ENCODE peak calls at places on chromosomes 16 and 17, in six cellular contexts. V is adrenal gland, B is upper lobe of left lung, F is IMR-90, E is esophagus squamous epithelium, I is body of pancreas. U is an unnamed sample. For H3K4me1, the result is how much of the 10 kb centered on the place peaks cover.

GRCh38 chr17:47257651-47258339 is 4.2 kb downstream of the ITGB3 start:
- DNase-seq in B (no peak), V (no peak), F (peak), I (no peak), E (no peak), U (no peak)

GRCh38 chr17:57810740-57811632 is 38.9 kb downstream of the MRPS23 start:
- DNase-seq in V (peak), I (peak), E (no peak), B (no peak), F (peak), U (peak)

GRCh38 chr16:16045311-16045710 is 95.9 kb downstream of the ABCC1 start:
- DNase-seq in B (no peak), V (no peak), I (no peak), F (no peak), E (no peak), U (no peak)

GRCh38 chr16:20901441-20902112 is 1.0 kb downstream of the LYRM1 start:
- DNase-seq in V (peak), E (no peak), B (peak), F (peak), I (peak), U (peak)

GRCh38 chr17:38872671-38873385 is 3.0 kb downstream of the LASP1 start:
- DNase-seq in V (no peak), B (no peak), F (no peak), I (peak), E (no peak), U (no peak)

GRCh38 chr17:72474740-72475477 is 354.1 kb downstream of the SOX9 start:
- DNase-seq in E (no peak), F (no peak), V (no peak), B (no peak), I (peak), U (no peak)

GRCh38 chr16:49961087-49961486 is 63.9 kb upstream of the CNEP1R1 start:
- DNase-seq in B (no peak), F (peak), V (no peak), E (no peak), I (no peak), U (no peak)

GRCh38 chr17:71361691-71362450 is 758.9 kb upstream of the SOX9 start:
- DNase-seq in E (no peak), F (peak), V (no peak), B (no peak), I (no peak), U (no peak)

GRCh38 chr17:57545836-57546305 is 199.2 kb downstream of the CCDC182 start:
- DNase-seq in F (no peak), I (no peak), B (no peak), V (no peak), E (no peak), U (no peak)

GRCh38 chr16:2194166-2194834 is 2.1 kb downstream of the CASKIN1 start:
- DNase-seq in I (no peak), B (no peak), F (peak), E (no peak), V (peak), U (no peak)

GRCh38 chr17:48541036-48541573 is 3.8 kb downstream of the HOXB2 start:
- DNase-seq in E (no peak), B (no peak), I (no peak), F (peak), V (no peak), U (no peak)

GRCh38 chr17:9324864-9325263 is 250.8 kb downstream of the STX8 start:
- DNase-seq in V (no peak), E (no peak), F (peak), I (peak), B (no peak), U (no peak)

GRCh38 chr16:67979955-67980678 is at the start of gene DPEP3:
- DNase-seq in B (no peak), I (no peak), E (no peak), F (no peak), V (no peak), U (no peak)
- H3K4me1 ChIP-seq in B (under half), I (under half), E (under half), F (under half), V (under half), U (under half)

GRCh38 chr17:77288115-77288619 is 147.4 kb downstream of the SEC14L1 start:
- DNase-seq in B (no peak), I (no peak), F (no peak), E (no peak), V (no peak), U (no peak)
- H3K4me3 ChIP-seq in B (no peak), I (no peak), F (no peak), E (peak), V (no peak), U (no peak)

GRCh38 chr17:44775136-44775837 is 16.5 kb downstream of the ADAM11 start:
- DNase-seq in I (peak), B (peak), F (peak), V (peak), E (peak), U (peak)
- TF ChIP-seq POLR2A in I (no peak), B (no peak), F (no peak), V (no peak), E (no peak), U (no peak)

GRCh38 chr16:4094138-4094773 is 22.0 kb downstream of the ADCY9 start:
- DNase-seq in F (no peak), E (no peak), I (no peak), B (peak), V (peak), U (no peak)
- H3K4me1 ChIP-seq in F (under half), E (under half), I (half or more), B (half or more), V (under half), U (under half)

GRCh38 chr17:79498854-79499253 is 112.0 kb downstream of the RBFOX3 start:
- DNase-seq in B (no peak), V (no peak), I (no peak), E (no peak), F (no peak), U (no peak)
- H3K4me3 ChIP-seq in B (no peak), V (no peak), I (no peak), E (no peak), F (no peak), U (no peak)

DNA sequence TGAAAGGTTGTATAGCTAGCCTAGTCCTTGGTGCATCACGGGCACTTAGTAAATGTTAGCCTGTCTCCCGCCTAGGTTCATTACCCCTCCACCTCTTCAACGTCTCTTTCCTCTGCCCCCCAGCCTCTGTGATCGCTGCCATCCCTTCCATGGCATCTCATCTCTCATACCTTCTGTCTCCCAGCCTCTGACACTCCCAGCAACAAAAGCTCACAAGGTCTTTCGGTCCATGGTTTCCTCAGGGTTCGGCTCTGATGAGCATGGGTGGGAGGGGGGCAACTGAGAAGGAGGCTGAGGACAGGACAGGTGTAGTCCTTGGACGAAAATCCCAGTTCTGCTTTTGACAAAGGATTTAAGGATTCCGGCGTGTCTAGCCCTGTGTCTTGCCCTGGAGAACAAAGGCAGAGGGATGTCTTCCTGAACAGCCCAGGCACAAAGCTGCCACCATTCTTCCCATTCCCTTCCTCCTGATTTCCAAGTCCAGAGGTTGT is 16.7 kb downstream of the CCR7 start:
- DNase-seq in F (no peak), I (no peak), B (no peak), V (no peak), E (no peak), U (no peak)
- TF ChIP-seq POLR2A in F (no peak), I (no peak), B (no peak), V (no peak), E (no peak), U (no peak)

DNA sequence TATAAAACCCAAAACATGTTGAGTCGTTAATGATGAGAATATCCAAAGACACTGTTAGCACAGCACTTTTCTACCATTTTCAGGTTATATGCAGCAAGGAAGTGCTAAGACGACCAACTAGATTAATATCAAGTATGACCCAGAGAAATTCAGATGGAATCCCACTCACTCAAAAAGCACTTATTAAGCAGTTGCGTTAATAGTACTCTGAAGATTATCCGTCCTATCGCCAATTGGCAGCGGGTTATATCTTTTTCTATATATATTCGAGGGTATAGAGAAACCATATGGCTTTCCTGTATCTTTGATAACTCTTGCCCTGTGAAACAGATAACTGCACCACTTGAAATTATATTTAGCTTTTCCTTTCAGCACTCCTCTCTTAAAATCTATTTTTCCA is 1.1 kb downstream of the CRLF3 start:
- DNase-seq in F (no peak), V (no peak), B (no peak), I (no peak), E (no peak), U (no peak)
- H3K4me1 ChIP-seq in F (under half), V (under half), B (under half), I (under half), E (under half), U (under half)

DNA sequence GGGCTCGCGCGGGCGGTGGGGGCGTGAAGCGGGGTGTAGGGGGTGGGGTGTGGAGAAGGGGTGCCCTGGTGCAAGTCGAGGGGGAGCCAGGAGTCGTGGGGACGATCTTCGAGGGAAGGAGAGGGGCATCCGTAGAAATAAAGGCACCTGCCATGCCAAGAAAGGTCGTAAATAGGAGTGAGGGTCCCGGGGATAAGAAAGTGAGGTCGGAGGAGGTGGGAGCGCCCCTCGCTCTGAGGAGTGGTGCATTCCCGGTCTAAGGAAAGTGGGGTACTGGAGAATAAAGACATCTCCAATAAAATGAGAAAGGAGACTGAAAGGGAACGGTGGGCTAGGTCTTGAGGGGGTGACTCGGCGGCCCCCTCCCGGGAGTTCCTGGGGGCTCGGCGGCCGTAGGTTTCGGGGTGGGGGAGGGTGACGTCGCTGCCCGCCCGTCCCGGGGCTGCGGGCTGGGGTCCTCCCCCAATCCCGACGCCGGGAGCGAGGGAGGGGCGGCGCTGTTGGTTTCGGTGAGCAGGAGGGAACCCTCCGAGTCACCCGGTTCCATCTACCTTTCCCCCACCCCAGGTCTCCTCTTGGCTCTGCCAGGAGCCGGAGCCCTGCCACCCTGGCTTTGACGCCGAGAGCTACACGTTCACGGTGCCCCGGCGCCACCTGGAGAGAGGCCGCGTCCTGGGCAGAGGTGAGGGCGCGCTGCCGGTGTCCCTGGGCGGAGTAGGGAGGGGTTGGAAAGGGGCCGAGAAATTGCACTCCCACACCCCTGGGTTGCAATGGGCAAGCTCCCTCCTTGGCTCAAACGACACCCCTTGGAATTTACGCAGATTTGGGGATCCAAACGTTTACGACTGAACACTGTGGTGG is 868 bp downstream of the CDH1 start:
- DNase-seq in F (no peak), V (no peak), E (no peak), I (peak), B (peak), U (no peak)
- H3K4me3 ChIP-seq in F (no peak), V (peak), E (peak), I (peak), B (peak), U (peak)

U was measured in tibial nerve.